ENCODE peak calls at places on chromosomes 1 and 21, in four cellular contexts. W is GM12865, O is breast epithelium, Y is left ventricle myocardium inferior. H is an unnamed sample.
A peak's percentile ranks its signal among the peaks of the same experiment; 100 is the strongest.

GRCh38 chr1:159879977-159880376 is 17.5 kb upstream of the VSIG8 start:
- DNase-seq in W (no peak), O (no peak), Y (no peak), H (no peak)

GRCh38 chr1:67824771-67825170 is 8.5 kb downstream of the GNG12 start:
- DNase-seq in W (no peak), O (no peak), Y (no peak), H (no peak)

GRCh38 chr1:218384576-218384975 is 39.4 kb downstream of the TGFB2 start:
- DNase-seq in W (no peak), O (no peak), Y (no peak), H (no peak)

GRCh38 chr1:68291763-68292384 is 59.6 kb upstream of the WLS start:
- DNase-seq in W (no peak), O (no peak), Y (no peak), H (no peak)

GRCh38 chr1:153921803-153922075 is 1.0 kb downstream of the GATAD2B start:
- DNase-seq in W (no peak), O (no peak), Y (no peak), H (no peak)

GRCh38 chr1:25526753-25527152 is 16.7 kb upstream of the LDLRAP1 start:
- DNase-seq in W (no peak), O (no peak), Y (no peak), H (no peak)

GRCh38 chr1:175841613-175842234 is 98.3 kb upstream of the TNR start:
- DNase-seq in W (no peak), O (no peak), Y (no peak), H (no peak)

GRCh38 chr1:184289825-184290550 is 96.8 kb upstream of the C1orf21 start:
- DNase-seq in W (peak; percentile 32), O (no peak), Y (no peak), H (no peak)

GRCh38 chr1:167561753-167562152 is 8.2 kb upstream of the CREG1 start:
- DNase-seq in W (no peak), O (no peak), Y (no peak), H (no peak)

GRCh38 chr21:43346551-43346950 is 80.4 kb downstream of the SIK1 start:
- DNase-seq in W (no peak), O (no peak), Y (no peak), H (peak; percentile 58)

GRCh38 chr21:45427331-45428271 is 22.6 kb downstream of the COL18A1 start:
- DNase-seq in W (no peak), O (peak; percentile 71), Y (peak; percentile 42), H (peak; percentile 48)

GRCh38 chr1:181208967-181209366 is 120.5 kb downstream of the IER5 start:
- DNase-seq in W (no peak), O (no peak), Y (no peak), H (no peak)

GRCh38 chr1:239383714-239384113 is 2.7 kb upstream of the CHRM3 start:
- DNase-seq in W (no peak), O (no peak), Y (no peak), H (no peak)

GRCh38 chr1:40438391-40439015 is 11.8 kb upstream of the ZFP69B start:
- DNase-seq in W (peak; percentile 16), O (no peak), Y (no peak), H (no peak)

GRCh38 chr1:226825037-226825745 is 45.2 kb upstream of the PSEN2 start:
- DNase-seq in W (peak; percentile 58), O (no peak), Y (no peak), H (no peak)

GRCh38 chr21:38227401-38227800 is 29.4 kb upstream of the KCNJ15 start:
- DNase-seq in W (no peak), O (no peak), Y (no peak), H (no peak)

GRCh38 chr1:231808990-231809389 is 182.4 kb downstream of the DISC1 start:
- DNase-seq in W (no peak), O (no peak), Y (no peak), H (no peak)

GRCh38 chr1:234884701-234885100 is 243.9 kb downstream of the TOMM20 start:
- DNase-seq in W (no peak), O (no peak), Y (no peak), H (no peak)

GRCh38 chr21:37365657-37366487 is 701 bp upstream of the DYRK1A start:
- DNase-seq in W (peak; percentile 79), O (peak; percentile 69), Y (peak; percentile 76), H (peak; percentile 93)

GRCh38 chr1:15123298-15123697 is 30.2 kb upstream of the TMEM51 start:
- DNase-seq in W (no peak), O (no peak), Y (no peak), H (no peak)

GRCh38 chr1:15120251-15120945 is 33.1 kb upstream of the TMEM51 start:
- DNase-seq in W (no peak), O (no peak), Y (no peak), H (no peak)

GRCh38 chr1:15124362-15125100 is 29.0 kb upstream of the TMEM51 start:
- DNase-seq in W (no peak), O (no peak), Y (no peak), H (no peak)

GRCh38 chr1:15123925-15124324 is 29.6 kb upstream of the TMEM51 start:
- DNase-seq in W (no peak), O (no peak), Y (no peak), H (peak; percentile 33)

DNA sequence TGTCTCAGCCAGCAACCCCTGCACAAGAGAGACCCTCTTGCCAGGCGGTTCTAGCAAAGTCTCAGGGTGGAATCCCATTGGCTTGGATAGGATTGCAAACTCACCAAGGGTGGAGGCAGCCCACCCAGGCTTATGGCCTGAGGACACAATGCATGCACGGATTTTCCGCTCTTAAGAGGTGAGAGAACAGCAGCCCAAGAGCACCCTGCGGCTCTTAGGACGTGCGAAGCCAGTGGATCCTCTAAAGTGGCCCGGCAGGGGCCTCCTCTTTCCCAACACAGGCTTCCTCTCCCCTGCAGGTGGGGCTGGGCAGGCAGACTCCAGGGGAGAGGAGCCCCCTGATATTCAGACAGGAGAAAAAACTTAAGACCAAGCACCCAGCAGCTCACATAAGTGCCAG is 31.2 kb upstream of the TMEM51 start:
- DNase-seq in W (no peak), O (no peak), Y (no peak), H (no peak)
- H3K4me3 ChIP-seq in W (no peak overlapping the region), O (no peak overlapping the region), Y (no peak overlapping the region), H (no peak overlapping the region)

DNA sequence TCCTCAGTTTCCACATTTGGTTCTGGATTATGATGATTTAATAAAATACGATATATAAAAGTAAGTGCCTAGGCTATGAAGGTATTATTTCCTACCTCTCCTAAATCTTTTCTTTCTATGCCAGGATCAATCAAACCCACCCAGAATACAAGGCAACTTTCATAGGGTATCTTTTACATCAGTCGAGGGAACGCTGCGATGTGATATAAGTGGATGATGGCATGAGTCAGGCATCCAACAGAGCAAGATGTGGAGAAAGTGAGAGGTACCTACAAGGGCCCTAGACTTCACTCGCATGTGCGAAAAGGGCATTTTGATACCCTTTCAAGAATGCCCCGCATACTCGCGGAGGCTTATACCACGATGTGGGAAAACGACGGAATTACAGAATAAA is 730 bp downstream of the TTLL7 start:
- DNase-seq in W (no peak), O (no peak), Y (no peak), H (no peak)
- TF ChIP-seq CTCF in W (no peak), O (no peak), Y (no peak), H (no peak)

GRCh38 chr1:247638011-247638410 is 32.6 kb downstream of the OR2G3 start:
- DNase-seq in W (no peak), O (no peak), Y (no peak), H (no peak)

GRCh38 chr1:247639381-247639981 is 34.1 kb downstream of the OR2G3 start:
- DNase-seq in W (no peak), O (peak; percentile 72), Y (peak; percentile 72), H (peak; percentile 81)

GRCh38 chr1:247642742-247643141 is 36.8 kb downstream of the OR13G1 start:
- DNase-seq in W (no peak), O (no peak), Y (no peak), H (no peak)

DNA sequence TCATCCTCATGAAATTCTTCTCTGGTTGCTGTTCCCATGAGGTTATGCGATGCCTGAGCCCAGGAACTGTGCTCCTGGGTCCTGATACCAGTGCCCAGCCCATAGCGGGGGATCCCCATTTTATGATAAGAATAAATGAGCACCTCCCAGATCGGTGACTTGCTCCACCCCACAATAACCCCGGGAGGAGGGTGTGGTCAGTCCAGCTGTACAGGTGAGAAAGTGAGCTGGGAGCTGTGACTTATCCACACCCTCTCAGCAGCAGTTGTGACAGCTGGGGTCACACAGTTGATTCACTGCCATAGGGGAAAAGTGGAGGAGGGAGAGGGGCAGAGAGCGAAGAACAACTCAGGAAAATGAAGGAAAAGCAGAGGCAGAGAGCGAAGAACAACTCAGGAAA is 33.4 kb downstream of the OR2G3 start:
- DNase-seq in W (no peak), O (no peak), Y (no peak), H (no peak)
- H3K4me3 ChIP-seq in W (no peak overlapping the region), O (no peak overlapping the region), Y (peak overlapping the region; percentile 57), H (no peak overlapping the region)

GRCh38 chr1:80657707-80658106 is 1143.0 kb upstream of the ADGRL2 start:
- DNase-seq in W (no peak), O (no peak), Y (no peak), H (no peak)

GRCh38 chr1:80657048-80657653 is 1143.6 kb upstream of the ADGRL2 start:
- DNase-seq in W (no peak), O (no peak), Y (no peak), H (no peak)

GRCh38 chr1:80656628-80657019 is 1144.1 kb upstream of the ADGRL2 start:
- DNase-seq in W (no peak), O (no peak), Y (no peak), H (no peak)

DNA sequence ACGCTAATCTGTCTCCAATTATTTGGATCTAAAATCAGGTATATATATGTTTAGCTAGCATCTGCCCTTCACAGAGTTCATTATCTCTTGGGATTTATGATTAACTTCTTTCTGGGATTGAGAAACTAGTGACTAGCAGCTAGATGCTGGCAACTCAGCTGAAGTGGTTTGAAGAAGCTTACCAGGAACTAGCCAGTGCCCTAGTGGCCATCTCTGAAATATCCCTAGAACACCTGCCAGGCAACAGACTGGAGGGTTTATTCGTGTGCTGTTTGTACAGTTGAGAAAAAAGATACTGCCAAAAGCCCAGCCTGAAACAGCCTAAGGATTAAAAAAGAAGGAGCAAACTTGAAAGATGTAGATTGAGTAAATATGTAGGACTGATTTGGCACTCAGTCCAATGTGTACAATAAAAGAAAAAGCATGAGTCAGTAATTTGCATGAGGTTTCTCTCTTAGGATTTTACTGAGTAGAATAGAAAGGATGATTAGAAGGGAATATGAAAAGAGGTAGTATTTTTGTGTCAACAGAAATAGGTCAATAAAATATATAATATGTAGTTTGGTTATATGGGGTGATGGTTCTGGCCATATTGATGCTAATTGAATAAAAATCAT is 1144.6 kb upstream of the ADGRL2 start:
- DNase-seq in W (peak; percentile 8), O (no peak), Y (no peak), H (no peak)
- TF ChIP-seq CTCF in W (peak; percentile 19), O (no peak), Y (no peak), H (no peak)

H was measured in left lung.